ENCODE peak calls at places on chromosomes 16 and 17, in six cellular contexts. R is GM12865, X is endothelial cell of umbilical vein, V is Peyer's patch, P is heart right ventricle, B is iPS DF 6.9. Q is an unnamed sample.
A peak's percentile ranks its signal among the peaks of the same experiment; 100 is the strongest.

GRCh38 chr17:71709974-71710373 is 410.8 kb upstream of the SOX9 start:
- DNase-seq in R (no peak), X (no peak), V (no peak), P (no peak), B (no peak), Q (no peak)

GRCh38 chr17:57207396-57207795 is 48.9 kb upstream of the MSI2 start:
- DNase-seq in R (no peak), X (no peak), V (no peak), P (no peak), B (no peak), Q (no peak)

GRCh38 chr17:57704448-57704847 is 40.7 kb downstream of the CCDC182 start:
- DNase-seq in R (no peak), X (no peak), V (no peak), P (no peak), B (no peak), Q (no peak)

GRCh38 chr16:78984887-78985464 is 615.6 kb downstream of the MAF start:
- DNase-seq in R (no peak), X (no peak), V (no peak), P (peak; percentile 23), B (no peak), Q (no peak)

GRCh38 chr16:59046335-59046734 is 312.2 kb upstream of the GOT2 start:
- DNase-seq in R (no peak), X (no peak), V (no peak), P (no peak), B (no peak), Q (no peak)

GRCh38 chr17:68184816-68185436 is 62.9 kb upstream of the AMZ2 start:
- DNase-seq in R (peak; percentile 73), X (no peak), V (peak; percentile 49), P (no peak), B (no peak), Q (no peak)

GRCh38 chr17:58189436-58190146 is 2.9 kb upstream of the EPX start:
- DNase-seq in R (no peak), X (peak; percentile 9), V (peak; percentile 58), P (peak; percentile 32), B (no peak), Q (peak; percentile 77)

GRCh38 chr16:85165781-85166180 is 53.5 kb upstream of the CIBAR2 start:
- DNase-seq in R (no peak), X (no peak), V (no peak), P (no peak), B (no peak), Q (no peak)

GRCh38 chr16:69859105-69859969 is 91.8 kb upstream of the CLEC18A start:
- DNase-seq in R (peak; percentile 52), X (peak; percentile 40), V (peak; percentile 75), P (peak; percentile 58), B (peak; percentile 41), Q (peak; percentile 37)

GRCh38 chr17:13550291-13550690 is 51.4 kb downstream of the HS3ST3A1 start:
- DNase-seq in R (no peak), X (no peak), V (no peak), P (no peak), B (no peak), Q (no peak)

GRCh38 chr17:78734841-78735641 is 47.0 kb downstream of the CYTH1 start:
- DNase-seq in R (peak; percentile 67), X (no peak), V (no peak), P (no peak), B (no peak), Q (no peak)

DNA sequence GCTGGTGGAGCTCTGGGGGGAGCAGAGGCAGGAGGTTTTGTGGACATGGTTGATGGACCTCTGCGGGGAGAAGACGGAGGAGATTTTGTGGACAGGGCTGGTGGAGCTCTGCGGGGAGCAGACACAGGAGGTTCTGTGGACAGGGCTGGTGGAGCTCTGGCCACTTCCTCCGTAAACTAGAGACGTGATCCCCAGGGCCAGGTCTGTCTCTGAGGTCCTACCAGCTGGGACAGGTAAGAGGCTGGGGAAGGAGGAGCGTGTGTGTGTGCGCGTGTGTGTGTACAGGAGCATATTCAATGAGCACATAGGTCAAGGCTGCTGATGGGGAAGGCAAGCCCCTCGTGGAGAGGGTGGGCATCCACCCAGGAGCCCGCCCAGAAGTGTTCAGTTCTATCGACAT is 20.6 kb downstream of the RPH3AL start:
- DNase-seq in R (no peak), X (no peak), V (no peak), P (no peak), B (no peak), Q (no peak)
- H3K4me3 ChIP-seq in R (no peak overlapping the region), X (no peak overlapping the region), V (no peak overlapping the region), P (peak overlapping the region; percentile 36), B (no peak overlapping the region), Q (no peak overlapping the region)

GRCh38 chr16:86512860-86513470 is 2.6 kb downstream of the FOXF1 start:
- DNase-seq in R (no peak), X (no peak), V (no peak), P (no peak), B (no peak), Q (no peak)
- H3K4me3 ChIP-seq in R (no peak overlapping the region), X (no peak overlapping the region), V (peak overlapping the region; percentile 42), P (no peak overlapping the region), B (no peak overlapping the region), Q (no peak overlapping the region)

DNA sequence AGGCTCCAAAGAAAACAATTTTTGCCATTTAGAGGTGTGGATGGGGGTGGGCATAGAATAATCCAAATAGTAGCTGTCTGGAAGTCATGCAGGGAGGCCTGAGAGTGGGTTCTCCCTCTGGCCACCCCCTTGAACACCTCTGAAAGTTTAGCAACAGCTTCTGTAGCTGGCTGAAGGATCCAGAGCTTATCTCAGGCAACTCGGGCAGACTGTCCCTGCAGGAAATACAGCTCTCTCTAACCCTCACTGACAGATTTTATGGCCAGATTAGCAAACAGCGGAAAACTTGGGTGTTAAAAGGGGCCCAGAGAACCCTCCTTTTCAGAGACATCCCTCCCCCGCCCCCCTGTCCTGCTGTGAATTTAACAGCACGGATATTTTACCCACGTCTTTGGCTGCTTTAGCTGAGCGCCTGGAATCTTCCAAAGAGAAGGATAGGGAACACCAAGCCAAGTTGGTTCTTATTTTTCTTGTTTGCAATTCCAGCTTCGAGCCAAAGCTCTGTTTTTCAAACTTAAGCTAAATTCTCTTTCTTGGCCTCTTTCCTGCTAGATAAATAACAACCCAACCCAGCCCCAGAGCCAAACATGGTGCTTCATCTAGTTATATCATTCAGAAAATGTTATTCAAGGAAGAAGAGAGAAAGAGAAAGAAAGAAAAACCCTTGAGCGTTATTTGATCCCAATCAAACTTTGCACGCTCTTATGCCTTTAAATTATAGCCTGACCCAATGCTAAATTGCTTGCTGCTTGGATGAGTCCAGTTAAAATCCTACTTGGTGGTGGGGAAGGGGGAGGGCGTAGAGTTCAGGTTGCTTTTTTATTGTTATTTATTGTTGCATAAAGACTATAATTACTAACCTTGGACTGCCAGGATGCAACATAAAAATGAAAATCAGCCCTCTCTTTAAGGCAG is 2.3 kb upstream of the HOXB2 start:
- DNase-seq in R (no peak), X (peak; percentile 61), V (no peak), P (no peak), B (no peak), Q (no peak)
- H3K4me3 ChIP-seq in R (no peak overlapping the region), X (peak overlapping the region; percentile 2), V (no peak overlapping the region), P (no peak overlapping the region), B (no peak overlapping the region), Q (no peak overlapping the region)

GRCh38 chr16:82655315-82655714 is 28.5 kb downstream of the CDH13 start:
- DNase-seq in R (peak; percentile 84), X (peak; percentile 81), V (peak; percentile 86), P (peak; percentile 40), B (no peak), Q (peak; percentile 4)

GRCh38 chr16:82657239-82657638 is 30.5 kb downstream of the CDH13 start:
- DNase-seq in R (no peak), X (no peak), V (no peak), P (no peak), B (no peak), Q (no peak)

GRCh38 chr16:82653550-82654511 is 27.1 kb downstream of the CDH13 start:
- DNase-seq in R (peak; percentile 91), X (peak; percentile 84), V (peak; percentile 55), P (no peak), B (no peak), Q (no peak)

GRCh38 chr16:82657786-82658185 is 31.0 kb downstream of the CDH13 start:
- DNase-seq in R (no peak), X (peak; percentile 65), V (no peak), P (no peak), B (no peak), Q (no peak)

GRCh38 chr16:82655720-82656500 is 29.1 kb downstream of the CDH13 start:
- DNase-seq in R (peak; percentile 18), X (no peak), V (no peak), P (no peak), B (no peak), Q (no peak)
- H3K4me3 ChIP-seq in R (no peak overlapping the region), X (no peak overlapping the region), V (no peak overlapping the region), P (no peak overlapping the region), B (no peak overlapping the region), Q (no peak overlapping the region)

DNA sequence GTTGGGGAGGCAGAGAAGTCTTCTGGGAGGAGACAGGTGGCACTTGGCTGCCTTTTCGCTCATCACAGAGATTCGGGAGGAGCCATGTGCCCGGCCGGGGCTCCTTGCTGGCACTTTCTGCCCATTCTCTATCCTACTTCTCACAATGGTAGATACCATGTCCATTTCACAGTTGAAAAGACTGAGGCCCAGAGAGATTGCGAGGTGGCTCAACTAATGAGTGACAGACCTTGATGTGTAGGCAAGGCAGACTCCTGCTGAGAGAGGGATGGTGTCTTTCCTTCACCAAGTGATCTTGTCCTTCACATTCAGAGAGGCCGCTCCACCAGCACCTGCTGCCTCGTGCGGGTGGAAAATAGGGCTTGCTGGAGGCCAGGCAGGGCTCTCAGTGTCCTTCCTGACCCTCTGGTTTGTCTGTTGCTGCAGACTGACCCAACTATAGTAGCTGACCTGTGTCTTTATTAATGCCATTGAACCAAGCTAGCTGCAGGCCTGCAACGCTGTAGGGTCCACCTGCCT is 42.1 kb downstream of the MPRIP start:
- DNase-seq in R (no peak), X (no peak), V (peak; percentile 25), P (no peak), B (no peak), Q (no peak)
- H3K4me3 ChIP-seq in R (no peak overlapping the region), X (no peak overlapping the region), V (no peak overlapping the region), P (no peak overlapping the region), B (no peak overlapping the region), Q (no peak overlapping the region)

DNA sequence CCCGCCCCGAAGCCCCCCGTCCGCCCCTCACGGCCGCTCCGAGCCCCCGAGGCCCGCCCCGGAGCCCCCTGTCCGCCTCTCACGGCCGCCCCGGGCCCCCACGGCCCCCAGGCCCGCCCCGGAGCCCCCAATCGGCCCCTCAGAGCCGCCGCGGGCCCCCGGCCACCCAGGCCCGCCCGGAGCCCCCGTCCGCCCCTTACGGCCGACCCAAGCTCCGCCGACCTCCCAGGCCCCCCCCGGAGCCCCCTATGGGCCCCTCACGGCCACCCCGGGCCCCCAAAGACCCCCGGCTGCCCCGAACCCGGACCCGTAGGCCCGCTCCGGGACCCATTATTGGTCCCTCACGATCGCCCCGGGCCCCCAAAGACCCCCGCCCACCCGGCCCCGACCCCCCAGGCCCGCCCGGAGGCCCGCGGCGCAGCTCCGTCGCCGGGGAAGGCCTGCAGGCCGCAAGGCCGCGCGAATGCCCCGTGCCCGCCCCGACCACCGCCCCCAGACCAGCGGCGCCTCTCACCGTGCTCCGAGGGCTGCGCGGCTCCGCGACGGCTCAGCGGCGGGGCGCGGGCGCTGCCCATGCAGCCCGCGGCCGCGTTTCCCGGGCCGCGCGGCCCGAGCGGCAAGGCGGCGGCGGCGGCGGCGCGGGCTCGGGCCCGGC is 503 bp downstream of the ANKRD11 start:
- DNase-seq in R (no peak), X (no peak), V (no peak), P (no peak), B (no peak), Q (no peak)
- H3K4me3 ChIP-seq in R (peak overlapping the region; percentile 97), X (peak overlapping the region; percentile 73), V (peak overlapping the region; percentile 81), P (peak overlapping the region; percentile 83), B (peak overlapping the region; percentile 84), Q (peak overlapping the region; percentile 81)

DNA sequence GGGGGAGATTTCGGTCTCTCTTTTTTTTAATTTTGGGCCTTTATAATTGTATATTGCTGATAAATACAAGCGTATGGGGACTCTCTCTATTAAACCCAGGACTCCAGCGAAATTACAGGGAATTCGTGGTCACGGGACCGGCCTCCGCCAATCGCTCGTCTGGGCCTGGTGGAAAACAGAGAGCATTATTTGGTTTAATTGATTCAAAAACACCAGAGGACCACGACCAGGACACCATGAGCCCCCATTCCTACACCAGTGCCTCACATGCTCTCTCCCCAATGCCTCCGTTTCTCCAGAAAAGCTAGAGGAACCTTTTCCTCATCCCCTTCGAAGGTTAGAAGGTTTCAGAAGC is at the start of gene HOXB2:
- DNase-seq in R (no peak), X (peak; percentile 78), V (no peak), P (no peak), B (no peak), Q (no peak)
- H3K4me3 ChIP-seq in R (no peak within 1 kb of the TSS), X (peak within 1 kb of the TSS; percentile 99), V (peak within 1 kb of the TSS; percentile 45), P (peak within 1 kb of the TSS; percentile 57), B (no peak within 1 kb of the TSS), Q (peak within 1 kb of the TSS; percentile 13)

Q was measured in thyroid gland.